ENCODE peak calls at places on chromosomes 5 and 9, in six cellular contexts. O is GM10248, F is NCI-H187, Z is nucleus accumbens, R is hepatic stellate cell, H is islet precursor cell. A is an unnamed sample.

GRCh38 chr5:171371326-171371725 is 16.3 kb upstream of the NPM1 start:
- DNase-seq in F (no peak), H (peak; percentile 43), O (no peak), Z (no peak), R (no peak), A (no peak)

GRCh38 chr9:16445141-16445920 is 425.1 kb downstream of the BNC2 start:
- DNase-seq in R (no peak), H (no peak), F (no peak), O (no peak), Z (no peak), A (no peak)

GRCh38 chr9:128061305-128061704 is 5.8 kb downstream of the NAIF1 start:
- DNase-seq in R (no peak), F (no peak), Z (no peak), O (no peak), H (no peak), A (no peak)

GRCh38 chr5:152332696-152333095 is 72.4 kb downstream of the NMUR2 start:
- DNase-seq in F (no peak), O (no peak), R (no peak), H (no peak), Z (no peak), A (no peak)

GRCh38 chr5:141522301-141522700 is 33.4 kb downstream of the PCDHGC5 start:
- DNase-seq in H (no peak), O (no peak), Z (no peak), F (no peak), R (no peak), A (no peak)

GRCh38 chr9:76817489-76817888 is 53.3 kb downstream of the PCA3 start:
- DNase-seq in H (no peak), O (no peak), F (no peak), Z (no peak), R (peak; percentile 7), A (no peak)

GRCh38 chr9:134025606-134026541 is 593 bp downstream of the BRD3OS start:
- DNase-seq in O (peak; percentile 62), F (no peak), R (peak; percentile 65), H (peak; percentile 71), Z (no peak), A (peak; percentile 66)

GRCh38 chr5:73443725-73444498 is 4.7 kb downstream of the FOXD1 start:
- DNase-seq in R (no peak), O (no peak), F (no peak), H (peak; percentile 57), Z (no peak), A (no peak)

GRCh38 chr5:98999631-99000030 is 70.8 kb upstream of the CHD1 start:
- DNase-seq in R (no peak), O (no peak), H (no peak), F (no peak), Z (no peak), A (no peak)

GRCh38 chr5:136162001-136162400 is 29.4 kb downstream of the SMAD5 start:
- DNase-seq in R (no peak), F (no peak), H (no peak), Z (no peak), O (no peak), A (no peak)

GRCh38 chr9:130421802-130422276 is 22.9 kb upstream of the ASS1 start:
- DNase-seq in Z (no peak), R (peak; percentile 74), H (peak; percentile 82), O (no peak), F (no peak), A (no peak)

GRCh38 chr5:11672385-11673085 is 231.7 kb downstream of the CTNND2 start:
- DNase-seq in R (no peak), H (no peak), F (no peak), Z (no peak), O (no peak), A (no peak)

GRCh38 chr9:111023090-111023489 is 15.2 kb downstream of the LPAR1 start:
- DNase-seq in F (no peak), H (no peak), Z (no peak), R (no peak), O (no peak), A (no peak)

GRCh38 chr9:94719878-94720277 is 6.6 kb upstream of the AOPEP start:
- DNase-seq in R (no peak), O (no peak), Z (no peak), F (no peak), H (peak; percentile 55), A (no peak)

GRCh38 chr5:100900142-100900795 is 2.8 kb downstream of the ST8SIA4 start:
- DNase-seq in Z (no peak), H (no peak), O (no peak), F (no peak), R (no peak), A (no peak)

GRCh38 chr5:10580531-10581423 is 16.9 kb downstream of the ANKRD33B start:
- DNase-seq in R (no peak), H (peak; percentile 41), Z (no peak), F (no peak), O (no peak), A (no peak)

GRCh38 chr9:17829812-17830385 is 251.0 kb downstream of the SH3GL2 start:
- DNase-seq in Z (no peak), H (no peak), F (no peak), O (no peak), R (no peak), A (no peak)